ENCODE peak calls at places on chromosomes 5 and 9, in six cellular contexts. W, C, P, E, U and T are unnamed samples.

GRCh38 chr5:2212481-2212880 is 329.8 kb upstream of the IRX4 start:
- DNase-seq in P (no peak), U (no peak), E (no peak), C (no peak), W (no peak), T (no peak)

GRCh38 chr9:112059145-112059979 is 115.7 kb downstream of the SUSD1 start:
- DNase-seq in E (peak), C (no peak), W (peak), U (peak), P (peak), T (peak)

GRCh38 chr5:10704949-10705621 is 55.9 kb downstream of the DAP start:
- DNase-seq in C (peak), P (peak), W (peak), U (peak), E (peak), T (peak)

GRCh38 chr5:170639221-170639925 is 135.6 kb downstream of the KCNIP1 start:
- DNase-seq in E (no peak), U (no peak), P (no peak), W (no peak), C (no peak), T (no peak)

GRCh38 chr5:88269222-88269771 is 652 bp upstream of the TMEM161B start:
- DNase-seq in E (no peak), W (peak), C (peak), P (no peak), U (peak), T (no peak)

GRCh38 chr9:127714916-127715442 is 484 bp downstream of the PTRH1 start:
- DNase-seq in U (no peak), C (no peak), E (no peak), P (no peak), W (no peak), T (no peak)

GRCh38 chr5:39231705-39232525 is 12.6 kb upstream of the FYB1 start:
- DNase-seq in P (no peak), E (peak), U (peak), W (peak), C (peak), T (no peak)

GRCh38 chr5:84430079-84430478 is 45.4 kb upstream of the EDIL3 start:
- DNase-seq in W (no peak), C (no peak), U (no peak), E (no peak), P (no peak), T (no peak)

GRCh38 chr9:93097496-93098205 is 1.6 kb downstream of the CARD19 start:
- DNase-seq in P (no peak), C (no peak), W (no peak), E (no peak), U (no peak), T (no peak)

GRCh38 chr9:76292246-76292645 is 102.0 kb downstream of the RFK start:
- DNase-seq in P (peak), C (no peak), W (peak), U (no peak), E (no peak), T (no peak)
- H3K4me3 ChIP-seq in P (no peak), C (no peak), W (no peak), U (no peak), E (no peak), T (no peak)

GRCh38 chr5:78757269-78758053 is 108.9 kb upstream of the LHFPL2 start:
- DNase-seq in C (no peak), W (peak), U (peak), E (peak), P (peak), T (peak)
- H3K4me3 ChIP-seq in C (no peak), W (no peak), U (no peak), E (no peak), P (no peak), T (no peak)

GRCh38 chr9:134442087-134442470 is 115.8 kb downstream of the RXRA start:
- DNase-seq in E (no peak), U (peak), W (peak), P (peak), C (no peak), T (no peak)

GRCh38 chr9:134442486-134443168 is 116.4 kb downstream of the RXRA start:
- DNase-seq in C (no peak), U (peak), E (peak), P (peak), W (peak), T (no peak)

GRCh38 chr9:134445000-134445399 is 118.7 kb downstream of the RXRA start:
- DNase-seq in U (no peak), P (no peak), W (no peak), C (no peak), E (no peak), T (no peak)

GRCh38 chr9:134444040-134444315 is 117.7 kb downstream of the RXRA start:
- DNase-seq in C (no peak), W (no peak), P (no peak), E (no peak), U (no peak), T (no peak)

GRCh38 chr9:134443169-134444039 is 117.1 kb downstream of the RXRA start:
- DNase-seq in W (peak), C (peak), U (peak), P (peak), E (peak), T (peak)
- H3K4me3 ChIP-seq in W (no peak), C (no peak), U (no peak), P (no peak), E (no peak), T (no peak)

GRCh38 chr5:6721442-6721841 is 8.2 kb downstream of the TENT4A start:
- DNase-seq in P (no peak), C (no peak), W (no peak), U (no peak), E (no peak), T (no peak)
- H3K4me3 ChIP-seq in P (peak), C (no peak), W (peak), U (no peak), E (peak), T (no peak)